ENCODE peak calls at places on chromosomes 1 and 21, in four cellular contexts. Y is stomach, T is Peyer's patch, V is Panc1. R is an unnamed sample.

GRCh38 chr1:175154595-175155472 is 37.7 kb downstream of the KIAA0040 start:
- DNase-seq in Y (peak; percentile 82), T (peak; percentile 76), V (peak; percentile 52), R (peak; percentile 60)

GRCh38 chr1:116817582-116818064 is 63.4 kb downstream of the CD2 start:
- DNase-seq in Y (peak; percentile 32), V (peak; percentile 8), T (peak; percentile 55), R (peak; percentile 61)

GRCh38 chr1:46097149-46097472 is 35.3 kb downstream of the PIK3R3 start:
- DNase-seq in Y (no peak), V (no peak), T (no peak), R (no peak)

GRCh38 chr1:184701821-184702220 is 52.8 kb downstream of the EDEM3 start:
- DNase-seq in T (no peak), V (no peak), Y (no peak), R (no peak)

GRCh38 chr21:22263890-22264289 is 1265.7 kb downstream of the NCAM2 start:
- DNase-seq in V (no peak), T (no peak), Y (no peak), R (no peak)

GRCh38 chr1:12438349-12438924 is 179.6 kb downstream of the DHRS3 start:
- DNase-seq in T (no peak), Y (no peak), V (no peak), R (peak; percentile 64)

GRCh38 chr1:165114022-165114888 is 242.3 kb downstream of the LMX1A start:
- DNase-seq in T (peak; percentile 16), Y (no peak), V (peak; percentile 61), R (no peak)

GRCh38 chr1:224668991-224669390 is 52.9 kb downstream of the CNIH3 start:
- DNase-seq in Y (no peak), T (no peak), V (no peak), R (no peak)

GRCh38 chr1:67298762-67299161 is 8.9 kb upstream of the IL12RB2 start:
- DNase-seq in V (no peak), Y (no peak), T (no peak), R (no peak)

GRCh38 chr1:117257291-117257690 is 46.6 kb upstream of the VTCN1 start:
- DNase-seq in V (no peak), T (no peak), Y (no peak), R (no peak)

GRCh38 chr1:116372186-116372585 is 858 bp upstream of the ATP1A1 start:
- DNase-seq in T (no peak), V (no peak), Y (no peak), R (no peak)

GRCh38 chr1:151547119-151547899 is 7.2 kb downstream of the TUFT1 start:
- DNase-seq in T (no peak), Y (peak; percentile 65), V (no peak), R (no peak)

GRCh38 chr1:21266119-21266774 is 24.0 kb downstream of the ECE1 start:
- DNase-seq in T (no peak), Y (no peak), V (no peak), R (no peak)

GRCh38 chr1:33588726-33589125 is 116.3 kb downstream of the ZSCAN20 start:
- DNase-seq in T (no peak), Y (no peak), V (no peak), R (no peak)

GRCh38 chr1:233060595-233060994 is 110.2 kb downstream of the NTPCR start:
- DNase-seq in V (no peak), T (no peak), Y (no peak), R (no peak)

GRCh38 chr1:10852486-10852885 is 56.0 kb upstream of the CASZ1 start:
- DNase-seq in Y (no peak), T (no peak), V (no peak), R (no peak)

GRCh38 chr1:218025454-218025853 is 259.6 kb upstream of the RRP15 start:
- DNase-seq in T (no peak), V (peak; percentile 28), Y (no peak), R (no peak)

GRCh38 chr1:29122662-29122986 is 1.1 kb downstream of the TMEM200B start:
- DNase-seq in V (no peak), Y (peak; percentile 49), T (no peak), R (no peak)

GRCh38 chr1:175197536-175197935 is 5.0 kb upstream of the KIAA0040 start:
- DNase-seq in Y (no peak), T (no peak), V (no peak), R (no peak)

GRCh38 chr1:94063379-94063778 is 57.6 kb downstream of the ABCA4 start:
- DNase-seq in V (no peak), Y (peak; percentile 48), T (no peak), R (no peak)

GRCh38 chr1:94061513-94062443 is 59.2 kb downstream of the ABCA4 start:
- DNase-seq in T (peak; percentile 36), V (peak; percentile 66), Y (peak; percentile 76), R (peak; percentile 21)

GRCh38 chr1:94058766-94059165 is 62.2 kb downstream of the ABCA4 start:
- DNase-seq in T (no peak), V (no peak), Y (no peak), R (no peak)

GRCh38 chr1:94056996-94057395 is 64.0 kb downstream of the ABCA4 start:
- DNase-seq in Y (no peak), T (no peak), V (no peak), R (no peak)

GRCh38 chr1:94060720-94061119 is 60.2 kb downstream of the ABCA4 start:
- DNase-seq in V (no peak), T (no peak), Y (no peak), R (no peak)
- H3K4me1 ChIP-seq in V (peaks cover 6% of the 10 kb centered on the region), T (peaks cover 8% of the 10 kb centered on the region), Y (peaks cover 36% of the 10 kb centered on the region), R (no peaks in the 10 kb centered on the region)

GRCh38 chr21:41768371-41769042 is 1.7 kb upstream of the RIPK4 start:
- DNase-seq in V (no peak), Y (peak; percentile 78), T (peak; percentile 20), R (no peak)

GRCh38 chr21:41766051-41766882 is 585 bp downstream of the RIPK4 start:
- DNase-seq in V (no peak), Y (no peak), T (no peak), R (no peak)

GRCh38 chr21:41769106-41769505 is 2.3 kb upstream of the RIPK4 start:
- DNase-seq in V (no peak), T (no peak), Y (no peak), R (no peak)

GRCh38 chr21:41766883-41767605 is at the start of gene RIPK4:
- DNase-seq in V (no peak), Y (peak; percentile 92), T (no peak), R (peak; percentile 65)

DNA sequence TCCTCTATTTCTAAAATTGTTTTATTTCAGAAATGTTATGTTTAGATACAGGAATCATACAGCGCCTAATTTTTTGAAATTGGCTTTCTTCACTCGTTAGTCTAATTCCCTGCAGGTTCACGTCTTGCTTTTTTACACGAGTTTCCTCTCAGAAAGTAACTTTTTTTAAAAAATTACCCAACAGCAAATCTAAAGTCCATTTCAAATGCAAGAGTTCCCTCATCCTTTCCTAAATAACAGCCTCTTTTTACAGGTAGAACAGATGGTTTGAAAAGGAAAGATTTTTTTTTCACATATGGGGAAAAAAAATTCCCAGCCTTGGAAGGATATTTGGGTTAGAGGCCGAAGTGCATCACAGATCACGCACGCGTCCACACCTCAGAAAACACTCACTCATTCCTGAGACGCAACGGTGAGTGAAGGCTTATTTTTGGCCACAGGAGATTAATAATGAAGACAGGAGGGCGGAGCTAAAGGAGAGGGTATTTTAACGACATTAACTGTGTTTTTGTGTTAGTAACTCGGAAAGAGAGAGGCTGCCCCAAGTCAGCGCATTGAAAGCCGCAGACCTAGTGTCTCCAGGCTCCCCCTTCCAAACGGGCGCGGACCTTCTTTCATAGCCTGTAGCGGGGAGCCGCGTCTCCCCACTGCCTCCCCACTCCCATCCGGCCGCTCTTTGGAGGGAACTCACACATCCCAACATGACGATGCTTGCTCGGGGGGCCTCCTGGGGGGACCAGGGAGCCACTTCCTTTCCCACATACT is 936 bp upstream of the RIPK4 start:
- DNase-seq in V (no peak), Y (no peak), T (no peak), R (no peak)
- H3K4me1 ChIP-seq in V (peaks cover 30% of the 10 kb centered on the region), Y (peaks cover 45% of the 10 kb centered on the region), T (peaks cover 49% of the 10 kb centered on the region), R (peaks cover 20% of the 10 kb centered on the region)

DNA sequence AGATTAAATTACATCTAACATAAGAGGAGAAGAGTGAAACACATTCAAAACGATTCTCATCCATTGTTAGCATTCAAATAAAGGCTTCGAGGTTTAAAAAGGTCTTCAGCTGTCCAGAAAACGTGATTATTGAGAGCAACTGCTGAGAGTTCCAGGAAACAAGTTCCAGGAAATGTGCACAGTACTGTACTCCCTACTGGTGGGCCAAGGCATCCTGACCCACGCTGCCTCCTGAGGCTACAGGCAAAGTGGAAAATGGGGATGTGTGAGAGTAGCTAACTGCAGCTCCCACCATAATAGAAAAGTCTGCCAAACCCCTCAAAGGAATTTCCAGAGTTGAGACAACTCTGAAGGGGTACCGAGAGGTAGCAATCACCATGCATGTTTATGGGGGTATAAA is 2.0 kb downstream of the VAV3 start:
- DNase-seq in T (no peak), V (no peak), Y (no peak), R (no peak)
- H3K4me1 ChIP-seq in T (peaks cover 23% of the 10 kb centered on the region), V (peaks cover 2% of the 10 kb centered on the region), Y (peaks cover 28% of the 10 kb centered on the region), R (peaks cover 15% of the 10 kb centered on the region)

DNA sequence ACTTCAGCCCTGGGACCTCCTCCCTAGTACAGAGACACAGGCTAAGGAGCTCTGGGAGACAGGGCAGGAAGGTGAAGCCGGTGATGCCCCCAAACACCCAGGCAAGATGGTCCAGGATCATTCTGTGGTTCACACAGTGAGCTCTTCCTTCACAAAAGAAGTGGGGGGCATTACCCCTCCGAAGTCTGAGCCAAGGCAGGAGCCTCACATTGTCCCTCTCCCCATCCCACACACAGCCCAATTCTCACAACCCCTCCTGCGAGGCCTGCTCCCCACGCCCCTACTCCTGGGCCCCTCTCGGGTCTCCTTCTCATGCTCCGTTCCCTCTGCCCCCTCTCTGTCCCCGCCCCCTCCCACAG is 10.7 kb downstream of the MEF2D start:
- DNase-seq in V (no peak), T (no peak), Y (no peak), R (no peak)
- H3K4me1 ChIP-seq in V (peaks cover 31% of the 10 kb centered on the region), T (peaks cover 92% of the 10 kb centered on the region), Y (peaks cover 100% of the 10 kb centered on the region), R (peaks cover 90% of the 10 kb centered on the region)

GRCh38 chr1:23124259-23125026 is 44.2 kb downstream of the LUZP1 start:
- DNase-seq in V (no peak), Y (no peak), T (no peak), R (no peak)
- H3K4me1 ChIP-seq in V (peaks cover 48% of the 10 kb centered on the region), Y (peaks cover 57% of the 10 kb centered on the region), T (peaks cover 49% of the 10 kb centered on the region), R (peaks cover 8% of the 10 kb centered on the region)

GRCh38 chr1:40649592-40649930 is 15.9 kb downstream of the RIMS3 start:
- DNase-seq in V (no peak), T (no peak), Y (no peak), R (no peak)

GRCh38 chr1:40652452-40652851 is 13.0 kb downstream of the RIMS3 start:
- DNase-seq in Y (no peak), V (no peak), T (no peak), R (no peak)

GRCh38 chr1:40652979-40653378 is 12.5 kb downstream of the RIMS3 start:
- DNase-seq in Y (no peak), V (no peak), T (no peak), R (no peak)

GRCh38 chr1:40650075-40650474 is 15.4 kb downstream of the RIMS3 start:
- DNase-seq in V (no peak), T (no peak), Y (no peak), R (no peak)

DNA sequence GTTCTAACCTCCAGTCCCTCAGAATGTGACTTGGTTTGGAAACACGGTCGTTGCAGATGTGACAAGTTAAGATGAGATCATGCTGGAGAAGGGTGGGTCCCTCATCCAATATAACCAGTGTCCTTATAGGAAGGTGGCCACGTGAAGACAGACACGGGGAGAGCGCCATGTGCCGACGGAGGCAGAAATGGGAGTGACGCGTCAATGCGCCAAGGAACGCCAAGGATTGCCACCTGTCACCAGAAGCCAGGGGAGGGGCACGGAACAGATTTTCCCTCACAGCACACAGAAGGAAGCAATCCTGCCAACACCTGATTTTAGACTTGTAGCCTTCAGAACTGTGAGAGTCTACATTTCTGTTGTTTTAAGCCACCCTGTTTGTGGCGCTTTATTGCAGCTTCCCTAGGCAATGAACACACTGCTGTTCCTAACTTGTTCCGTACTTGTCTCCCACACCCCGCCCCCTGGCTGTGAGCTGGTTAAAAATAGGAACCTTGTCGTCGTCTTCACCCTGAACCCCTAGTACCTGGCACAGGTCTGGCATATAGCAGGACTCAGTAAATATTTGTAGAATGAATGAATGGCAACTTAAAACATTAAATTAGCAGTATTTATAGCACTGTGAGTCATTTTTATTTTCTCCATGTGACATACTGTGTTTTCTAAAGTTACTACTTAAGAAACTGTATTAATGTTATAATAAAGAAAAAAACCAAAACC is 14.2 kb downstream of the RIMS3 start:
- DNase-seq in T (no peak), V (no peak), Y (peak; percentile 62), R (no peak)
- H3K4me1 ChIP-seq in T (no peaks in the 10 kb centered on the region), V (no peaks in the 10 kb centered on the region), Y (peaks cover 23% of the 10 kb centered on the region), R (peaks cover 6% of the 10 kb centered on the region)

R was measured in CD8-positive, alpha-beta T cell.